ENCODE peak calls at places on chromosomes 16 and 17, in four cellular contexts. U is naive thymus-derived CD4-positive, alpha-beta T cell; S is suprapubic skin; B is OCI-LY7. D is an unnamed sample.

GRCh38 chr17:31050948-31051347 is 43.8 kb upstream of the NF1 start:
- DNase-seq in U (no peak), S (no peak), B (no peak), D (no peak)

GRCh38 chr17:50539762-50540440 is 7.1 kb upstream of the SPATA20 start:
- DNase-seq in U (no peak), S (no peak), B (no peak), D (no peak)

GRCh38 chr17:58176200-58176599 is 9.4 kb downstream of the OR4D2 start:
- DNase-seq in U (no peak), S (no peak), B (no peak), D (no peak)

GRCh38 chr16:86834451-86835035 is 256.2 kb downstream of the FOXL1 start:
- DNase-seq in U (no peak), S (no peak), B (no peak), D (no peak)

GRCh38 chr16:80517846-80518245 is 22.9 kb upstream of the DYNLRB2 start:
- DNase-seq in U (no peak), S (no peak), B (no peak), D (no peak)

GRCh38 chr17:80887639-80888175 is 103.9 kb upstream of the CHMP6 start:
- DNase-seq in U (no peak), S (no peak), B (no peak), D (no peak)

GRCh38 chr16:86577314-86577971 is 906 bp upstream of the FOXL1 start:
- DNase-seq in U (no peak), S (no peak), B (no peak), D (no peak)

GRCh38 chr17:77206125-77206523 is 65.4 kb downstream of the SEC14L1 start:
- DNase-seq in U (no peak), S (no peak), B (no peak), D (no peak)

DNA sequence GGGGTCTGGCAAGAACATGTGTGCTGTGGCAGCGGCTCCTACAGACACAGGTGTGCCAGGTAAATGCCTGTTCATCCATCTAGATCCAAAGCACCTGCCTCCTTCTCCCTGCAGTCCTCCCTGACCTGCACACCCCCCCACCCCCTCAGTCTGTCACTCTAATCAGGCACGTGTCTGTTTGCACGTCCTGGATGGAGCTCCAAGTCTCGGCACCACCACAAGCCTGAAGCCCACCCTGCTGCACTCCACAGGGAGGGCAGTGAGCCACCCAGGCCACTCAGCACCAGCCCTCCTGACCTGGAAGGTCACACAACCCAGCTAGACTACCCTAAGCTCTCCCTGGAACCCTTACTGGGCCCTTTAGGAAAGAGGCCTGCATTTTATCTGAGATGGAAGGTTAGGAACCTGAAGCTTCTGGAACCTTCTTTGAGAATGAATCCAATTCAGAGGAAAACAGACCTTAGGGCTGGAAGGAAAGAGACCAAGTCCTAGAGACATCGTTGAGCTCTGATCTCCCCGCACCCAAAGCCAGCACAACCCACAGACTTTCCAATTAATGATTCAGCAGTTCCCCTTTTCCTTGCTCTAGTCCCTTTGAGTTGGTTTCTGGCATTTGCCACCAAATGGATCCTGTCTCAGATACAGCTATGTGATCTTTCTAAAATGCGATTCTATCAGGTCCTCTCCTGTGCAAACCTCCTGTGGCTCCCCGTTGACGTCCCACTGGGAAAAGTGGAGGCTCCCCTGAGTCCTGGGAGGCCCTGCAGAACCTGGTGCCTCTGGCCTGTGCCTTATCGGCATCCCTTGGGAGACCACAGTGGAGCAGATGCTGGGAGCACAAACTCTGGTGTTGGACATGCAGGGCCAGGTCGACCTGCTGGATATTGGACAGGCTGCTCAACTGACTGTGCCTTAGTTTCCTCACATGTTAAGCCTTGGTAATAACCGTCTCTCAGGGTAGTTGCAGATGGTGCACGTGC is 67.9 kb downstream of the PRMT7 start:
- DNase-seq in U (peak), S (no peak), B (no peak), D (peak)
- H3K27ac ChIP-seq in U (no peak), S (no peak), B (no peak), D (no peak)

GRCh38 chr16:75095204-75095621 is 21.4 kb downstream of the LDHD start:
- DNase-seq in U (no peak), S (no peak), B (no peak), D (no peak)
- H3K27ac ChIP-seq in U (no peak), S (peak), B (no peak), D (no peak)

GRCh38 chr16:26688105-26688504 is 378.6 kb upstream of the C16orf82 start:
- DNase-seq in U (no peak), S (no peak), B (no peak), D (no peak)
- H3K27ac ChIP-seq in U (no peak), S (no peak), B (no peak), D (no peak)

GRCh38 chr17:76023900-76024237 is 3.2 kb downstream of the EVPL start:
- DNase-seq in U (no peak), S (no peak), B (no peak), D (no peak)

GRCh38 chr17:76024353-76024752 is 2.8 kb downstream of the EVPL start:
- DNase-seq in U (no peak), S (no peak), B (no peak), D (no peak)

GRCh38 chr17:76026714-76027158 is 370 bp downstream of the EVPL start:
- DNase-seq in U (no peak), S (no peak), B (no peak), D (no peak)

GRCh38 chr17:76025294-76025693 is 1.8 kb downstream of the EVPL start:
- DNase-seq in U (no peak), S (no peak), B (no peak), D (no peak)

DNA sequence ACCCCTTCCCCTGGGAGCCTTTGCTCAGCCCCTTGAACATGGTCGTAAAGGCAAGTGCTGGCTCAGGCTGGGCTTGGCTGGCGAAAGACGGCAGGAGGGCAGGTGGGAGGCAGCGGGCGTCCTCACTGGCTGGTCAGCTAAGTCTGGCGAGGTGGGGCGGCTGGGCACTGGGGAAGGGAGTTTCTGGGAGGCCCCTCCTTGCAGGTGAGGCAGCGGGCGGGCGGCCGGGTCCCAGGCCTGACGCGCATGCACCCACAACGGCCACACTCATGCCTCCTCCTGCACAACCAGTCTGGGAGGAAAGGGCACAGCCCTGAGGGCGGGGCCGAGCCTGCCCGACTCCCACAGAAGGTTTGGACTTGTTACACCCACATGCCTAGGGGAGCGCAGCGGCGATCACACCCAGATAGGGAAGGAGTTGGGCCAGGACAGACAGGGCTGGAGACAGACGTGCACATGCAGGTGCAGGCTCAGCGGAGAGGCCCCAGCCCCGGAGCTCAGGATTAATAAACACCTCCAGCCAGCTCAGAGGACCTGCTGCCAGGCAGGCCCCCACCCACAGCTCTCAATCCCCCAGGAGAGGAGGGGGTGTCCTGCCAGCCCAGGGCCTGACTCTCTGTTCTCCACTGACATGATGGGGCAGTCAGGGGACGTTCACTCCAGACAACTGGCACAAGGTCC is at the start of gene EVPL:
- DNase-seq in U (no peak), S (no peak), B (no peak), D (no peak)
- H3K27ac ChIP-seq in U (peak), S (peak), B (no peak), D (no peak)

GRCh38 chr17:29140051-29140582 is 40.1 kb downstream of the MYO18A start:
- DNase-seq in U (peak), S (peak), B (peak), D (peak)

GRCh38 chr17:29138991-29139682 is 41.1 kb downstream of the MYO18A start:
- DNase-seq in U (no peak), S (no peak), B (peak), D (peak)

GRCh38 chr17:29140631-29141483 is 39.3 kb downstream of the MYO18A start:
- DNase-seq in U (peak), S (no peak), B (peak), D (no peak)

GRCh38 chr17:29143894-29144293 is 36.3 kb downstream of the MYO18A start:
- DNase-seq in U (no peak), S (no peak), B (peak), D (no peak)

DNA sequence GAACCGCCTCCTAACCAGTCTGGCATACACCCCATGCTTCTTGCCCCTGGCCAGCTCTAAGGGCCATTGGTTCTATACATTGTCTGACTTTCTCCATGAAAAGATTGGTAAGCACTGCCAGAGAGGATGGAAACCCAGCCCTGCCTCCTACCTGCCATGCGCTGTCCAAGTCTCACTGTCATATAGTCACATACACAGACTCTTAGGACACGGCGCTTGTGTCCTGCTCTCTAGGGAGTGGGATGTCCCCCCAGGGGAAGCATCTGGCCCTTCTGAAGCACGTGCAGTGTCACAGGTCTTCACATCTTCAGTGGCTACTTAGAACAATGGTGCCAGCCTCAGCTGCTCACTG is 38.7 kb downstream of the MYO18A start:
- DNase-seq in U (no peak), S (no peak), B (no peak), D (no peak)
- H3K27ac ChIP-seq in U (peak), S (peak), B (peak), D (peak)